ENCODE peak calls at places on chromosomes 13 and 19, in nine cellular contexts. One of them, this sample, is unnamed.

GRCh38 chr13:46160474-46161066 is 21.4 kb downstream of the LCP1 start:
- DNase-seq in tibial artery: no peak
- DNase-seq in thoracic aorta: no peak
- DNase-seq in CD4-positive, alpha-beta T cell: peak; percentile 23
- DNase-seq in upper lobe of left lung: no peak
- DNase-seq in A549: peak; percentile 47
- DNase-seq in iPS-NIHi11: peak; percentile 80
- DNase-seq in GM12891: peak; percentile 38
- DNase-seq in hepatic stellate cell: peak; percentile 53
- DNase-seq in this sample: peak; percentile 49

GRCh38 chr19:32924200-32924599 is 47.6 kb downstream of the CEP89 start:
- DNase-seq in tibial artery: no peak
- DNase-seq in thoracic aorta: no peak
- DNase-seq in CD4-positive, alpha-beta T cell: no peak
- DNase-seq in upper lobe of left lung: no peak
- DNase-seq in A549: no peak
- DNase-seq in iPS-NIHi11: no peak
- DNase-seq in GM12891: no peak
- DNase-seq in hepatic stellate cell: no peak
- DNase-seq in this sample: no peak

GRCh38 chr19:45526143-45526542 is 18.9 kb downstream of the VASP start:
- DNase-seq in tibial artery: peak; percentile 56
- DNase-seq in thoracic aorta: no peak
- DNase-seq in CD4-positive, alpha-beta T cell: no peak
- DNase-seq in upper lobe of left lung: peak; percentile 75
- DNase-seq in A549: peak; percentile 88
- DNase-seq in iPS-NIHi11: peak; percentile 87
- DNase-seq in GM12891: no peak
- DNase-seq in hepatic stellate cell: peak; percentile 79
- DNase-seq in this sample: peak; percentile 80

GRCh38 chr19:3801412-3802096 is 15.4 kb upstream of the MATK start:
- DNase-seq in tibial artery: no peak
- DNase-seq in thoracic aorta: no peak
- DNase-seq in CD4-positive, alpha-beta T cell: peak; percentile 43
- DNase-seq in upper lobe of left lung: peak; percentile 44
- DNase-seq in A549: no peak
- DNase-seq in iPS-NIHi11: peak; percentile 82
- DNase-seq in GM12891: no peak
- DNase-seq in hepatic stellate cell: no peak
- DNase-seq in this sample: peak; percentile 63

GRCh38 chr19:35663981-35664380 is 2.3 kb upstream of the UPK1A start:
- DNase-seq in tibial artery: no peak
- DNase-seq in thoracic aorta: no peak
- DNase-seq in CD4-positive, alpha-beta T cell: no peak
- DNase-seq in upper lobe of left lung: no peak
- DNase-seq in A549: no peak
- DNase-seq in iPS-NIHi11: no peak
- DNase-seq in GM12891: no peak
- DNase-seq in hepatic stellate cell: no peak
- DNase-seq in this sample: no peak

GRCh38 chr13:113299951-113300350 is 2.9 kb downstream of the LAMP1 start:
- DNase-seq in tibial artery: no peak
- DNase-seq in thoracic aorta: no peak
- DNase-seq in CD4-positive, alpha-beta T cell: no peak
- DNase-seq in upper lobe of left lung: no peak
- DNase-seq in A549: no peak
- DNase-seq in iPS-NIHi11: no peak
- DNase-seq in GM12891: no peak
- DNase-seq in hepatic stellate cell: no peak
- DNase-seq in this sample: no peak

GRCh38 chr19:22604571-22605274 is 29.4 kb upstream of the ZNF492 start:
- DNase-seq in tibial artery: no peak
- DNase-seq in thoracic aorta: no peak
- DNase-seq in CD4-positive, alpha-beta T cell: no peak
- DNase-seq in upper lobe of left lung: no peak
- DNase-seq in A549: no peak
- DNase-seq in iPS-NIHi11: no peak
- DNase-seq in GM12891: no peak
- DNase-seq in hepatic stellate cell: no peak
- DNase-seq in this sample: no peak

GRCh38 chr13:27728271-27728670 is 64.0 kb upstream of the GSX1 start:
- DNase-seq in tibial artery: no peak
- DNase-seq in thoracic aorta: no peak
- DNase-seq in CD4-positive, alpha-beta T cell: no peak
- DNase-seq in upper lobe of left lung: no peak
- DNase-seq in A549: no peak
- DNase-seq in iPS-NIHi11: peak; percentile 36
- DNase-seq in GM12891: no peak
- DNase-seq in hepatic stellate cell: no peak
- DNase-seq in this sample: peak; percentile 8

GRCh38 chr13:113148940-113149503 is 9.4 kb upstream of the PROZ start:
- DNase-seq in tibial artery: no peak
- DNase-seq in thoracic aorta: no peak
- DNase-seq in CD4-positive, alpha-beta T cell: no peak
- DNase-seq in upper lobe of left lung: no peak
- DNase-seq in A549: no peak
- DNase-seq in iPS-NIHi11: no peak
- DNase-seq in GM12891: no peak
- DNase-seq in hepatic stellate cell: no peak
- DNase-seq in this sample: no peak

GRCh38 chr19:7751157-7751783 is 3.9 kb upstream of the CD209 start:
- DNase-seq in tibial artery: no peak
- DNase-seq in thoracic aorta: no peak
- DNase-seq in CD4-positive, alpha-beta T cell: no peak
- DNase-seq in upper lobe of left lung: no peak
- DNase-seq in A549: no peak
- DNase-seq in iPS-NIHi11: no peak
- DNase-seq in GM12891: no peak
- DNase-seq in hepatic stellate cell: no peak
- DNase-seq in this sample: peak; percentile 49

GRCh38 chr13:113176292-113176691 is 17.8 kb downstream of the PROZ start:
- DNase-seq in tibial artery: no peak
- DNase-seq in thoracic aorta: no peak
- DNase-seq in CD4-positive, alpha-beta T cell: no peak
- DNase-seq in upper lobe of left lung: no peak
- DNase-seq in A549: no peak
- DNase-seq in iPS-NIHi11: no peak
- DNase-seq in GM12891: no peak
- DNase-seq in hepatic stellate cell: no peak
- DNase-seq in this sample: no peak

GRCh38 chr13:114152831-114153371 is 20.5 kb upstream of the RASA3 start:
- DNase-seq in tibial artery: no peak
- DNase-seq in thoracic aorta: no peak
- DNase-seq in CD4-positive, alpha-beta T cell: no peak
- DNase-seq in upper lobe of left lung: no peak
- DNase-seq in A549: no peak
- DNase-seq in iPS-NIHi11: no peak
- DNase-seq in GM12891: no peak
- DNase-seq in hepatic stellate cell: no peak
- DNase-seq in this sample: no peak

GRCh38 chr19:2040647-2041435 is 10.2 kb downstream of the MKNK2 start:
- DNase-seq in tibial artery: no peak
- DNase-seq in thoracic aorta: no peak
- DNase-seq in CD4-positive, alpha-beta T cell: no peak
- DNase-seq in upper lobe of left lung: no peak
- DNase-seq in A549: no peak
- DNase-seq in iPS-NIHi11: no peak
- DNase-seq in GM12891: no peak
- DNase-seq in hepatic stellate cell: no peak
- DNase-seq in this sample: no peak

GRCh38 chr19:45047188-45047797 is 8.4 kb downstream of the CLASRP start:
- DNase-seq in tibial artery: no peak
- DNase-seq in thoracic aorta: no peak
- DNase-seq in CD4-positive, alpha-beta T cell: no peak
- DNase-seq in upper lobe of left lung: no peak
- DNase-seq in A549: no peak
- DNase-seq in iPS-NIHi11: no peak
- DNase-seq in GM12891: no peak
- DNase-seq in hepatic stellate cell: no peak
- DNase-seq in this sample: no peak

GRCh38 chr19:50266896-50267295 is 62.3 kb downstream of the KCNC3 start:
- DNase-seq in tibial artery: no peak
- DNase-seq in thoracic aorta: no peak
- DNase-seq in CD4-positive, alpha-beta T cell: no peak
- DNase-seq in upper lobe of left lung: no peak
- DNase-seq in A549: peak; percentile 36
- DNase-seq in iPS-NIHi11: peak; percentile 98
- DNase-seq in GM12891: no peak
- DNase-seq in hepatic stellate cell: no peak
- DNase-seq in this sample: peak; percentile 39

GRCh38 chr19:1355974-1356865 is 27.5 kb upstream of the NDUFS7 start:
- DNase-seq in tibial artery: no peak
- DNase-seq in thoracic aorta: no peak
- DNase-seq in CD4-positive, alpha-beta T cell: no peak
- DNase-seq in upper lobe of left lung: no peak
- DNase-seq in A549: no peak
- DNase-seq in iPS-NIHi11: no peak
- DNase-seq in GM12891: no peak
- DNase-seq in hepatic stellate cell: no peak
- DNase-seq in this sample: no peak

GRCh38 chr13:77876176-77876575 is 42.5 kb downstream of the EDNRB start:
- DNase-seq in tibial artery: no peak
- DNase-seq in thoracic aorta: no peak
- DNase-seq in CD4-positive, alpha-beta T cell: no peak
- DNase-seq in upper lobe of left lung: no peak
- DNase-seq in A549: no peak
- DNase-seq in iPS-NIHi11: no peak
- DNase-seq in GM12891: no peak
- DNase-seq in hepatic stellate cell: no peak
- DNase-seq in this sample: no peak

GRCh38 chr19:13234518-13234917 is 84.3 kb downstream of the IER2 start:
- DNase-seq in tibial artery: peak; percentile 26
- DNase-seq in thoracic aorta: no peak
- DNase-seq in CD4-positive, alpha-beta T cell: peak; percentile 41
- DNase-seq in upper lobe of left lung: peak; percentile 35
- DNase-seq in A549: peak; percentile 37
- DNase-seq in iPS-NIHi11: peak; percentile 88
- DNase-seq in GM12891: peak; percentile 75
- DNase-seq in hepatic stellate cell: peak; percentile 60
- DNase-seq in this sample: no peak

GRCh38 chr13:49546559-49546958 is 38.8 kb downstream of the RCBTB1 start:
- DNase-seq in tibial artery: no peak
- DNase-seq in thoracic aorta: no peak
- DNase-seq in CD4-positive, alpha-beta T cell: no peak
- DNase-seq in upper lobe of left lung: no peak
- DNase-seq in A549: no peak
- DNase-seq in iPS-NIHi11: no peak
- DNase-seq in GM12891: no peak
- DNase-seq in hepatic stellate cell: no peak
- DNase-seq in this sample: no peak

GRCh38 chr13:28819748-28820098 is 416 bp upstream of the MTUS2 start:
- DNase-seq in tibial artery: no peak
- DNase-seq in thoracic aorta: no peak
- DNase-seq in CD4-positive, alpha-beta T cell: peak; percentile 14
- DNase-seq in upper lobe of left lung: peak; percentile 28
- DNase-seq in A549: peak; percentile 15
- DNase-seq in iPS-NIHi11: peak; percentile 93
- DNase-seq in GM12891: peak; percentile 79
- DNase-seq in hepatic stellate cell: peak; percentile 57
- DNase-seq in this sample: peak; percentile 64

GRCh38 chr13:25044071-25044470 is 51.9 kb upstream of the PABPC3 start:
- DNase-seq in tibial artery: no peak
- DNase-seq in thoracic aorta: no peak
- DNase-seq in CD4-positive, alpha-beta T cell: no peak
- DNase-seq in upper lobe of left lung: no peak
- DNase-seq in A549: no peak
- DNase-seq in iPS-NIHi11: no peak
- DNase-seq in GM12891: no peak
- DNase-seq in hepatic stellate cell: no peak
- DNase-seq in this sample: no peak

GRCh38 chr19:58569943-58570670 is 3.0 kb downstream of the MZF1 start:
- DNase-seq in tibial artery: no peak
- DNase-seq in thoracic aorta: no peak
- DNase-seq in CD4-positive, alpha-beta T cell: no peak
- DNase-seq in upper lobe of left lung: peak; percentile 19
- DNase-seq in A549: no peak
- DNase-seq in iPS-NIHi11: no peak
- DNase-seq in GM12891: no peak
- DNase-seq in hepatic stellate cell: no peak
- DNase-seq in this sample: no peak

GRCh38 chr19:2039959-2040646 is 10.9 kb downstream of the MKNK2 start:
- DNase-seq in tibial artery: no peak
- DNase-seq in thoracic aorta: no peak
- DNase-seq in CD4-positive, alpha-beta T cell: no peak
- DNase-seq in upper lobe of left lung: peak; percentile 23
- DNase-seq in A549: no peak
- DNase-seq in iPS-NIHi11: no peak
- DNase-seq in GM12891: no peak
- DNase-seq in hepatic stellate cell: no peak
- DNase-seq in this sample: no peak

GRCh38 chr19:36916991-36917390 is 859 bp downstream of the ZNF568 start:
- DNase-seq in tibial artery: no peak
- DNase-seq in thoracic aorta: no peak
- DNase-seq in CD4-positive, alpha-beta T cell: no peak
- DNase-seq in upper lobe of left lung: no peak
- DNase-seq in A549: no peak
- DNase-seq in iPS-NIHi11: no peak
- DNase-seq in GM12891: no peak
- DNase-seq in hepatic stellate cell: peak; percentile 27
- DNase-seq in this sample: peak; percentile 15

GRCh38 chr13:34943675-34944634 is 1.9 kb downstream of the NBEA start:
- DNase-seq in tibial artery: no peak
- DNase-seq in thoracic aorta: no peak
- DNase-seq in CD4-positive, alpha-beta T cell: no peak
- DNase-seq in upper lobe of left lung: no peak
- DNase-seq in A549: no peak
- DNase-seq in iPS-NIHi11: no peak
- DNase-seq in GM12891: no peak
- DNase-seq in hepatic stellate cell: no peak
- DNase-seq in this sample: no peak

GRCh38 chr13:24618219-24618955 is 61.8 kb upstream of the ATP12A start:
- DNase-seq in tibial artery: no peak
- DNase-seq in thoracic aorta: no peak
- DNase-seq in CD4-positive, alpha-beta T cell: peak; percentile 27
- DNase-seq in upper lobe of left lung: peak; percentile 58
- DNase-seq in A549: no peak
- DNase-seq in iPS-NIHi11: no peak
- DNase-seq in GM12891: no peak
- DNase-seq in hepatic stellate cell: no peak
- DNase-seq in this sample: peak; percentile 28

GRCh38 chr19:9958451-9958850 is 22.1 kb upstream of the OLFM2 start:
- DNase-seq in tibial artery: no peak
- DNase-seq in thoracic aorta: no peak
- DNase-seq in CD4-positive, alpha-beta T cell: no peak
- DNase-seq in upper lobe of left lung: no peak
- DNase-seq in A549: no peak
- DNase-seq in iPS-NIHi11: no peak
- DNase-seq in GM12891: no peak
- DNase-seq in hepatic stellate cell: peak; percentile 82
- DNase-seq in this sample: peak; percentile 82

GRCh38 chr19:1773173-1773572 is 19.9 kb downstream of the ONECUT3 start:
- DNase-seq in tibial artery: no peak
- DNase-seq in thoracic aorta: no peak
- DNase-seq in CD4-positive, alpha-beta T cell: no peak
- DNase-seq in upper lobe of left lung: no peak
- DNase-seq in A549: no peak
- DNase-seq in iPS-NIHi11: no peak
- DNase-seq in GM12891: no peak
- DNase-seq in hepatic stellate cell: no peak
- DNase-seq in this sample: peak; percentile 83

GRCh38 chr19:48608798-48609263 is 2.3 kb downstream of the SPACA4 start:
- DNase-seq in tibial artery: no peak
- DNase-seq in thoracic aorta: no peak
- DNase-seq in CD4-positive, alpha-beta T cell: peak; percentile 46
- DNase-seq in upper lobe of left lung: no peak
- DNase-seq in A549: peak; percentile 88
- DNase-seq in iPS-NIHi11: peak; percentile 76
- DNase-seq in GM12891: peak; percentile 75
- DNase-seq in hepatic stellate cell: peak; percentile 69
- DNase-seq in this sample: peak; percentile 70

This sample was measured in Daoy.